ENCODE peak calls at places on chromosome 20, in seven cellular contexts. R is neuronal stem cell, P is H9, S is IMR-90, Z is mesenchymal stem cell, V is trophoblast cell, C is H1. T is an unnamed sample.

GRCh38 chr20:6583134-6583738 is 184.2 kb upstream of the BMP2 start:
- DNase-seq in V (no peak), P (peak; percentile 56), C (peak; percentile 7), Z (peak; percentile 68), S (peak; percentile 55), R (peak; percentile 65), T (peak; percentile 85)

GRCh38 chr20:25389381-25389857 is 1.2 kb downstream of the ABHD12 start:
- DNase-seq in Z (peak; percentile 70), P (no peak), V (no peak), S (peak; percentile 57), C (no peak), R (no peak), T (peak; percentile 46)

GRCh38 chr20:7770578-7770977 is 169.7 kb downstream of the HAO1 start:
- DNase-seq in Z (no peak), P (no peak), S (no peak), C (no peak), V (no peak), R (no peak), T (no peak)

GRCh38 chr20:5658897-5659296 is 91.3 kb upstream of the SHLD1 start:
- DNase-seq in S (peak; percentile 91), V (no peak), P (no peak), Z (peak; percentile 92), R (peak; percentile 9), C (no peak), T (peak; percentile 22)

GRCh38 chr20:61744691-61745396 is 320.8 kb downstream of the TAF4 start:
- DNase-seq in C (no peak), Z (peak; percentile 82), P (no peak), R (no peak), V (no peak), S (peak; percentile 73), T (peak; percentile 49)

GRCh38 chr20:24746351-24746685 is 202.8 kb upstream of the CST7 start:
- DNase-seq in R (no peak), C (no peak), Z (no peak), V (no peak), S (no peak), P (peak; percentile 33), T (no peak)

GRCh38 chr20:62258499-62259293 is 20.4 kb downstream of the OSBPL2 start:
- DNase-seq in Z (peak; percentile 69), C (no peak), R (no peak), S (peak; percentile 85), V (no peak), P (no peak), T (no peak)

GRCh38 chr20:36113015-36113414 is 41.5 kb upstream of the EPB41L1 start:
- DNase-seq in C (no peak), Z (no peak), V (no peak), P (no peak), R (no peak), S (no peak), T (no peak)

GRCh38 chr20:62733250-62733842 is 24.7 kb downstream of the NTSR1 start:
- DNase-seq in R (no peak), Z (no peak), P (no peak), S (no peak), V (no peak), C (no peak), T (no peak)

GRCh38 chr20:40640667-40641066 is 48.4 kb downstream of the MAFB start:
- DNase-seq in V (no peak), C (no peak), S (no peak), R (no peak), Z (no peak), P (no peak), T (no peak)

GRCh38 chr20:45039470-45039811 is 61.5 kb downstream of the KCNS1 start:
- DNase-seq in P (no peak), V (no peak), C (no peak), Z (no peak), S (no peak), R (no peak), T (no peak)

GRCh38 chr20:31596831-31597482 is 8.1 kb upstream of the ID1 start:
- DNase-seq in Z (peak; percentile 76), P (no peak), R (no peak), S (no peak), C (no peak), V (peak; percentile 54), T (peak; percentile 72)

GRCh38 chr20:44336725-44337380 is at the start of gene R3HDML:
- DNase-seq in P (no peak), Z (no peak), S (no peak), C (no peak), R (no peak), V (no peak), T (no peak)

GRCh38 chr20:10467985-10468845 is 33.1 kb downstream of the SLX4IP start:
- DNase-seq in C (no peak), V (no peak), S (peak; percentile 32), Z (no peak), P (no peak), R (no peak), T (peak; percentile 66)

GRCh38 chr20:58306421-58307261 is 2.9 kb upstream of the RAB22A start:
- DNase-seq in Z (peak; percentile 65), C (no peak), V (peak; percentile 20), P (no peak), S (peak; percentile 76), R (no peak), T (no peak)

GRCh38 chr20:57208198-57208597 is 58.2 kb downstream of the BMP7 start:
- DNase-seq in R (no peak), P (no peak), Z (no peak), V (no peak), S (no peak), C (no peak), T (no peak)

GRCh38 chr20:45378191-45378590 is at the start of gene TP53TG5:
- DNase-seq in V (no peak), Z (no peak), C (no peak), P (no peak), S (no peak), R (no peak), T (peak; percentile 77)

GRCh38 chr20:50588034-50588736 is 78.0 kb downstream of the PTPN1 start:
- DNase-seq in P (peak; percentile 83), C (no peak), S (peak; percentile 58), Z (peak; percentile 68), R (peak; percentile 40), V (peak; percentile 54), T (peak; percentile 77)

GRCh38 chr20:49676581-49677291 is 36.9 kb downstream of the B4GALT5 start:
- DNase-seq in Z (peak; percentile 61), R (no peak), C (no peak), S (peak; percentile 71), V (no peak), P (no peak), T (no peak)

GRCh38 chr20:12605751-12606150 is 403.0 kb upstream of the SPTLC3 start:
- DNase-seq in R (no peak), Z (no peak), S (no peak), C (no peak), P (no peak), V (no peak), T (no peak)

GRCh38 chr20:50646483-50646996 is 44.8 kb downstream of the RIPOR3 start:
- DNase-seq in C (no peak), Z (peak; percentile 89), R (no peak), S (peak; percentile 86), V (no peak), P (no peak), T (no peak)

GRCh38 chr20:57514273-57514751 is 10.6 kb downstream of the CTCFL start:
- DNase-seq in Z (peak; percentile 67), R (peak; percentile 62), V (peak; percentile 70), P (peak; percentile 73), S (peak; percentile 64), C (no peak), T (peak; percentile 82)

GRCh38 chr20:9617062-9617461 is 102.7 kb downstream of the LAMP5 start:
- DNase-seq in R (peak; percentile 57), V (peak; percentile 40), P (peak; percentile 55), C (no peak), Z (peak; percentile 45), S (peak; percentile 66), T (peak; percentile 67)

GRCh38 chr20:45320948-45321595 is 13.0 kb upstream of the MATN4 start:
- DNase-seq in P (no peak), R (no peak), Z (no peak), C (no peak), S (no peak), V (no peak), T (no peak)

GRCh38 chr20:46128310-46129151 is 10.4 kb downstream of the CD40 start:
- DNase-seq in C (no peak), Z (peak; percentile 21), S (no peak), P (peak; percentile 59), R (peak; percentile 41), V (no peak), T (peak; percentile 43)

GRCh38 chr20:10625641-10626040 is 48.2 kb downstream of the JAG1 start:
- DNase-seq in V (peak; percentile 76), Z (no peak), C (no peak), S (no peak), R (no peak), P (no peak), T (peak; percentile 44)

DNA sequence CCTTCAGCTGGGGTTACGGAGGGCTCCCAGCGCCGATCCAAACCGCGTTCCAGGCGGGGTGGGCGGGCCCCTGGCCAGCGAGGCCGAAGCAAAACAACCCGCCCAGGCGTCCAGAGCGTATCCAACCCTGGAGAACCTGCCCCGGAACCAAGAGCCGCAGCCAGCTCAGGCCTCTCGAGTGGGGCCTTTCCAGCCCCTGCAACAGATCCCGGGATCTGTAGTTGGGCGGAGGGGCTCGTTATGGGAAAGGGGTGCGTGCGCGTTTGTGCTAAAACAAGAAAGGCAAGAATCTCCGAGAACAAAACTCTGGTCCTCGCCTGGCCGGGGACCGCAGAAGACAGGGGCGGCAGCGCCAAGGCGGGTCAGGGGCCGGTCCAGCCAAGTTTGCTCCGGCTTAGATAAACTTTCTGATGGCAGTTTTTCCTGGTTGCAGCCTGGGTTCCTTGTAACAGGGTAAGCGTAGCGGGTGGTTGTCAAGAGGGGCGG is 528 bp upstream of the RIN2 start:
- DNase-seq in V (peak; percentile 80), C (no peak), R (peak; percentile 62), Z (peak; percentile 86), S (peak; percentile 70), P (peak; percentile 70), T (peak; percentile 76)
- H3K18ac ChIP-seq in V (peak overlapping the region; percentile 94), C (peak overlapping the region; percentile 60), R (peak overlapping the region; percentile 81), Z (peak overlapping the region; percentile 89), S (peak overlapping the region; percentile 67), P (no peak overlapping the region), T (peak overlapping the region; percentile 80)

GRCh38 chr20:47972916-47973309 is 187.6 kb upstream of the SULF2 start:
- DNase-seq in S (no peak), R (no peak), P (no peak), C (no peak), Z (no peak), V (no peak), T (no peak)
- H3K18ac ChIP-seq in S (no peak overlapping the region), R (peak overlapping the region; percentile 5), P (peak overlapping the region; percentile 88), C (peak overlapping the region; percentile 48), Z (no peak overlapping the region), V (no peak overlapping the region), T (no peak overlapping the region)

GRCh38 chr20:53832499-53832898 is 237.9 kb downstream of the BCAS1 start:
- DNase-seq in Z (no peak), P (no peak), S (no peak), C (no peak), R (no peak), V (no peak), T (no peak)
- H3K18ac ChIP-seq in Z (no peak overlapping the region), P (no peak overlapping the region), S (no peak overlapping the region), C (no peak overlapping the region), R (no peak overlapping the region), V (no peak overlapping the region), T (no peak overlapping the region)

GRCh38 chr20:59351148-59352040 is 51.0 kb downstream of the EDN3 start:
- DNase-seq in Z (no peak), R (no peak), P (no peak), C (no peak), V (no peak), S (no peak), T (no peak)
- H3K18ac ChIP-seq in Z (no peak overlapping the region), R (no peak overlapping the region), P (no peak overlapping the region), C (no peak overlapping the region), V (no peak overlapping the region), S (no peak overlapping the region), T (no peak overlapping the region)

GRCh38 chr20:52054123-52054522 is 137.5 kb downstream of the ZFP64 start:
- DNase-seq in R (no peak), Z (no peak), P (no peak), C (no peak), V (no peak), S (no peak), T (no peak)
- H3K18ac ChIP-seq in R (no peak overlapping the region), Z (no peak overlapping the region), P (no peak overlapping the region), C (no peak overlapping the region), V (no peak overlapping the region), S (no peak overlapping the region), T (no peak overlapping the region)